ENCODE peak calls at places on chromosomes 13 and 19, in six cellular contexts. M is coronary artery, I is ACHN, N is PC-9, A is T-helper 1 cell, T is lung. K is an unnamed sample.

GRCh38 chr19:5081441-5082161 is 112.7 kb downstream of the KDM4B start:
- DNase-seq in N (no peak), A (no peak), I (no peak), M (no peak), T (no peak), K (no peak)

GRCh38 chr19:8697671-8698432 is 743 bp downstream of the ACTL9 start:
- DNase-seq in M (no peak), T (no peak), I (no peak), N (no peak), A (no peak), K (no peak)

GRCh38 chr19:44818470-44818856 is 9.6 kb downstream of the BCAM start:
- DNase-seq in N (no peak), I (no peak), M (no peak), A (no peak), T (no peak), K (no peak)

GRCh38 chr13:55418095-55418494 is 1722.6 kb upstream of the PRR20A start:
- DNase-seq in A (no peak), I (no peak), N (no peak), M (no peak), T (no peak), K (no peak)

GRCh38 chr13:44237276-44237767 is 136.3 kb upstream of the SERP2 start:
- DNase-seq in N (peak), A (no peak), M (peak), I (no peak), T (peak), K (peak)

GRCh38 chr19:18415177-18415867 is 3.9 kb upstream of the SSBP4 start:
- DNase-seq in N (no peak), M (peak), I (no peak), T (no peak), A (no peak), K (peak)

GRCh38 chr13:106104281-106104901 is 431.1 kb downstream of the EFNB2 start:
- DNase-seq in T (no peak), N (peak), I (peak), M (no peak), A (no peak), K (no peak)

GRCh38 chr13:38415233-38415632 is 65.6 kb downstream of the UFM1 start:
- DNase-seq in A (no peak), T (no peak), I (no peak), N (no peak), M (no peak), K (no peak)

GRCh38 chr13:21812192-21812626 is 141.3 kb downstream of the FGF9 start:
- DNase-seq in N (no peak), T (no peak), M (no peak), A (no peak), I (no peak), K (no peak)

GRCh38 chr19:38213911-38214625 is 10.0 kb downstream of the DPF1 start:
- DNase-seq in N (peak), I (peak), M (no peak), T (no peak), A (peak), K (no peak)

GRCh38 chr19:35353635-35354034 is 4.6 kb upstream of the FFAR3 start:
- DNase-seq in M (no peak), A (no peak), I (no peak), T (no peak), N (no peak), K (no peak)

GRCh38 chr19:55080121-55080914 is 4.6 kb downstream of the EPS8L1 start:
- DNase-seq in M (no peak), I (no peak), A (no peak), N (no peak), T (peak), K (no peak)

GRCh38 chr13:67574320-67575233 is 344.4 kb upstream of the PCDH9 start:
- DNase-seq in T (no peak), A (no peak), I (no peak), M (no peak), N (peak), K (no peak)

GRCh38 chr13:30869491-30869890 is 36.6 kb upstream of the MEDAG start:
- DNase-seq in M (peak), T (no peak), N (no peak), I (no peak), A (no peak), K (no peak)

GRCh38 chr13:24135674-24136300 is 24.7 kb upstream of the SPATA13 start:
- DNase-seq in I (no peak), N (no peak), T (no peak), M (no peak), A (no peak), K (no peak)

GRCh38 chr19:44573183-44573582 is 40.2 kb upstream of the IGSF23 start:
- DNase-seq in M (no peak), T (no peak), N (no peak), I (no peak), A (no peak), K (no peak)

GRCh38 chr19:33100894-33101644 is 20.1 kb downstream of the GPATCH1 start:
- DNase-seq in M (no peak), T (no peak), A (no peak), N (peak), I (no peak), K (no peak)

GRCh38 chr19:36151144-36152051 is 849 bp downstream of the COX7A1 start:
- DNase-seq in A (no peak), M (peak), N (no peak), I (no peak), T (no peak), K (no peak)

GRCh38 chr13:50152655-50153309 is 137.5 kb downstream of the KCNRG start:
- DNase-seq in M (no peak), T (no peak), N (no peak), I (no peak), A (no peak), K (no peak)

GRCh38 chr19:28949535-28949934 is 263.4 kb downstream of the UQCRFS1 start:
- DNase-seq in M (no peak), A (no peak), T (no peak), N (no peak), I (no peak), K (no peak)

K was measured in KG1.